ENCODE peak calls at places on chromosomes 11 and 22, in four cellular contexts. R is right atrium auricular region, P is AG04449, E is small intestine. Q is an unnamed sample.

GRCh38 chr11:68806931-68807844 is 34.5 kb downstream of the CPT1A start:
- DNase-seq in R (no peak), P (peak; percentile 45), E (no peak), Q (peak; percentile 17)

GRCh38 chr22:42805998-42806481 is 51.0 kb downstream of the ARFGAP3 start:
- DNase-seq in R (peak; percentile 49), P (no peak), E (no peak), Q (no peak)

GRCh38 chr11:116065519-116065918 is 561.3 kb upstream of the CADM1 start:
- DNase-seq in R (no peak), P (no peak), E (no peak), Q (no peak)

GRCh38 chr11:62712413-62712812 is 4.9 kb downstream of the GNG3 start:
- DNase-seq in R (no peak), P (no peak), E (no peak), Q (no peak)

GRCh38 chr11:94650756-94651155 is 83.6 kb downstream of the PIWIL4 start:
- DNase-seq in R (peak; percentile 82), P (peak; percentile 63), E (no peak), Q (peak; percentile 66)

GRCh38 chr11:134438533-134438932 is 26.5 kb upstream of the B3GAT1 start:
- DNase-seq in R (no peak), P (no peak), E (peak; percentile 87), Q (no peak)

GRCh38 chr22:36397081-36397766 is 9.5 kb upstream of the MYH9 start:
- DNase-seq in R (no peak), P (no peak), E (no peak), Q (no peak)

GRCh38 chr11:95245038-95245437 is 14.0 kb upstream of the SESN3 start:
- DNase-seq in R (no peak), P (no peak), E (no peak), Q (peak; percentile 57)

GRCh38 chr11:699116-699508 is 3.5 kb downstream of the TMEM80 start:
- DNase-seq in R (no peak), P (no peak), E (no peak), Q (no peak)

GRCh38 chr11:61138940-61139339 is 22.3 kb downstream of the VPS37C start:
- DNase-seq in R (no peak), P (peak; percentile 70), E (no peak), Q (peak; percentile 83)

GRCh38 chr11:45158210-45158644 is 11.8 kb downstream of the PRDM11 start:
- DNase-seq in R (no peak), P (no peak), E (no peak), Q (no peak)

GRCh38 chr11:133955091-133955846 is 1.5 kb downstream of the IGSF9B start:
- DNase-seq in R (peak; percentile 72), P (no peak), E (no peak), Q (no peak)

GRCh38 chr22:24146791-24147353 is 34.4 kb upstream of the SUSD2 start:
- DNase-seq in R (no peak), P (peak; percentile 72), E (no peak), Q (peak; percentile 42)

GRCh38 chr11:115580927-115581680 is 76.9 kb upstream of the CADM1 start:
- DNase-seq in R (no peak), P (no peak), E (peak; percentile 46), Q (no peak)

GRCh38 chr11:103413266-103413888 is 304.2 kb downstream of the DYNC2H1 start:
- DNase-seq in R (no peak), P (no peak), E (no peak), Q (no peak)

GRCh38 chr11:123330948-123331347 is 99.1 kb upstream of the GRAMD1B start:
- DNase-seq in R (no peak), P (no peak), E (no peak), Q (no peak)

GRCh38 chr11:94025695-94026394 is 4.7 kb downstream of the HEPHL1 start:
- DNase-seq in R (no peak), P (no peak), E (no peak), Q (no peak)

GRCh38 chr11:69954756-69955155 is 123.4 kb upstream of the ANO1 start:
- DNase-seq in R (no peak), P (no peak), E (no peak), Q (no peak)

GRCh38 chr11:91396243-91397133 is 828.1 kb upstream of the FAT3 start:
- DNase-seq in R (no peak), P (no peak), E (peak; percentile 54), Q (peak; percentile 4)

GRCh38 chr11:1486054-1486825 is at the start of gene MOB2:
- DNase-seq in R (no peak), P (no peak), E (peak; percentile 52), Q (no peak)

GRCh38 chr11:73317803-73318202 is 9.7 kb downstream of the ARHGEF17 start:
- DNase-seq in R (no peak), P (no peak), E (no peak), Q (no peak)

GRCh38 chr22:42340695-42341383 is 70.4 kb upstream of the TCF20 start:
- DNase-seq in R (no peak), P (no peak), E (no peak), Q (no peak)

GRCh38 chr11:95891423-95892177 is 32.3 kb downstream of the MTMR2 start:
- DNase-seq in R (no peak), P (no peak), E (no peak), Q (no peak)

GRCh38 chr11:31995525-31996123 is 95.2 kb upstream of the RCN1 start:
- DNase-seq in R (no peak), P (peak; percentile 5), E (peak; percentile 51), Q (no peak)

GRCh38 chr22:47835726-47836125 is 1073.3 kb downstream of the TBC1D22A start:
- DNase-seq in R (no peak), P (peak; percentile 38), E (no peak), Q (peak; percentile 87)

GRCh38 chr11:117202386-117203068 is 3.4 kb downstream of the TAGLN start:
- DNase-seq in R (no peak), P (no peak), E (no peak), Q (no peak)

GRCh38 chr11:117203069-117203407 is 3.9 kb downstream of the TAGLN start:
- DNase-seq in R (no peak), P (no peak), E (no peak), Q (no peak)

GRCh38 chr11:117201516-117201866 is 2.3 kb downstream of the TAGLN start:
- DNase-seq in R (no peak), P (no peak), E (no peak), Q (no peak)

GRCh38 chr11:117200813-117201515 is 1.8 kb downstream of the TAGLN start:
- DNase-seq in R (no peak), P (no peak), E (no peak), Q (no peak)

GRCh38 chr11:117201906-117202305 is 2.7 kb downstream of the TAGLN start:
- DNase-seq in R (no peak), P (no peak), E (no peak), Q (no peak)
- H3K4me3 ChIP-seq in R (peak overlapping the region; percentile 58), P (peak overlapping the region; percentile 99), E (no peak overlapping the region), Q (no peak overlapping the region)

DNA sequence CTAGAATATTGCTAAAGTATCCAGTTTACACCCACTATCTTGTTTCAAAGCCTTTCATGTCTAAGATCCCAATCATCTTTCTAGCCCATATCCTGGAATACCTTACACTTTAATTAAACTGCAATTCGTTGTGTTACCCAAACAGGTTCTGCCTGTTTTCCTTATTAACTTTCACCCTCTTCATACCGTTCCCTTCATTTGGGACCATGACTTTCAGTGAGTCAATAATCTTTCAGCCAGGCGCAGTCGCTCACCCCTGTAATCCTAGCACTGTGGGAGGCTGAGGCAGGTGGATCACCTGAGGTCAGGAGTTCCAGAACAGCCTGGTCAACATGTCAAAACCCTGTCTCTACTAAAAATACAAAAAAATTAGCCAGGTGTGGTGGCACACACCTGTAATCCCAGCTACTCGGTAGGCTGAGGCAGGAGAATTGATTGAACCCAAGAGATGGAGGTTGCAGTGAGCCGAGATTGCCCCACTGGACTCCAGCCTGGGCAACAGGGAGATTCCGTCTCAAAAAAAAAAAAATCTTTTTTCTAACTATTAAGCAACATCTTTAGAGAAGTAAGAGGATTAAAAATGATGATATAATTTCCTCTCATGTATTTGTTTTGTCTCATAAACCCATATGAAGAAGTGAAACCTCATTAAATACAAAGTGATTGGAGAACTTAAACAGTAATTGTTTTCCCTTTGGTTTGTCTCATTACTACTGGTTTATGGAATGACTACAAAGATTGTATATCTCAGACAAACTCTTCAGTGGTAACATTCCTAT is 20.7 kb downstream of the DMC1 start:
- DNase-seq in R (no peak), P (no peak), E (no peak), Q (no peak)
- H3K4me3 ChIP-seq in R (no peak overlapping the region), P (no peak overlapping the region), E (no peak overlapping the region), Q (no peak overlapping the region)

DNA sequence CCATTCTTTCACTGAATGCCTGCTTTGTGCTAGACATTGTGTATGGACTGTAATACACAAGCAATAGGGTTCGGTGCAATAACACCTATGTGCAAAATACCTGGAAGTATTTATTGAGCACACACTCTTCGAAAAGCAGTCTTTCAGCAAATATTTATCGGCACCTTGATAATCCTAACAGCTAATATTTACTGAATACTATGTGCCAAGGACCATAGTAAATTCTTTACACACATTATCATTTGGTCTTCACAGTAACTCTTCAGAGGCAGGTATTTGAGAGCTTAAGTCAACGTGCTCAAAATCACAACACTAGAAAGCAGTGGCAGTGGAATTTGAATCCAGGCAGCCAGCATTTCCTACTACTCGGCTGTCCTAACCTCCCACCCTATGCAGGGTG is 2.2 kb downstream of the B3GNT6 start:
- DNase-seq in R (no peak), P (no peak), E (peak; percentile 35), Q (no peak)
- H3K4me3 ChIP-seq in R (no peak overlapping the region), P (no peak overlapping the region), E (no peak overlapping the region), Q (no peak overlapping the region)

GRCh38 chr11:108536783-108537182 is 38.6 kb upstream of the POGLUT3 start:
- DNase-seq in R (no peak), P (no peak), E (no peak), Q (no peak)
- H3K4me3 ChIP-seq in R (no peak overlapping the region), P (no peak overlapping the region), E (no peak overlapping the region), Q (no peak overlapping the region)

GRCh38 chr11:83069441-83070043 is 2.2 kb downstream of the RAB30 start:
- DNase-seq in R (no peak), P (no peak), E (no peak), Q (no peak)
- H3K4me3 ChIP-seq in R (peak overlapping the region; percentile 85), P (peak overlapping the region; percentile 88), E (peak overlapping the region; percentile 32), Q (peak overlapping the region; percentile 89)

DNA sequence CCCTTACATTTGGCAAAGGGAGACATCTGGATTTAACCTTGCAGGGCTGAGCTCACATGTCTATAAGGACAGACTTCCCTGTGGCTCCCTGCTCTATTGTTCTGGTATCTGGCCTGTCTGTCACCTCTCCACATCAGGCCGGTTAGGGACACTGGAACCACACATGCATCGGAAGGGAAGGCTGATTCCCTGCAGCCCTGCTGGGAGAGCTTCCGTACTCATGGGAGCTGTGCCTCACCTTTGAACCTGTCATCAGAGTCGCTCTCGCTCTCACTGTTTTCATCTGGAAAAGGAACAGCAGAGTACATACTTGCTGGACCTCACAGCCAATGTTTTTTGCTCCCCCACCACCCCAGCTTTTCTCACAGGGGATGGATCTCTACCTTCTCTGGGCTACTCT is 31.2 kb downstream of the RPL27A start:
- DNase-seq in R (no peak), P (no peak), E (peak; percentile 40), Q (no peak)
- H3K4me3 ChIP-seq in R (no peak overlapping the region), P (no peak overlapping the region), E (no peak overlapping the region), Q (no peak overlapping the region)

GRCh38 chr11:46351606-46352005 is 4.3 kb downstream of the DGKZ start:
- DNase-seq in R (no peak), P (no peak), E (no peak), Q (no peak)
- H3K4me3 ChIP-seq in R (no peak overlapping the region), P (no peak overlapping the region), E (no peak overlapping the region), Q (no peak overlapping the region)

GRCh38 chr22:45600791-45601730 is 70.6 kb upstream of the ATXN10 start:
- DNase-seq in R (no peak), P (no peak), E (no peak), Q (peak; percentile 66)
- H3K4me3 ChIP-seq in R (no peak overlapping the region), P (no peak overlapping the region), E (no peak overlapping the region), Q (no peak overlapping the region)